ENCODE peak calls at places on chromosomes 3 and 15, in five cellular contexts. K is stomach, N is SJSA1, F is posterior cingulate gyrus, T is chondrocyte. P is an unnamed sample.

GRCh38 chr3:171328419-171329082 is 131.7 kb downstream of the TNIK start:
- DNase-seq in N (no peak), T (no peak), F (no peak), K (peak), P (peak)

GRCh38 chr3:13896473-13897154 is 16.7 kb upstream of the WNT7A start:
- DNase-seq in N (no peak), K (peak), F (peak), T (no peak), P (peak)

GRCh38 chr3:57582470-57583168 is 14.5 kb downstream of the ARF4 start:
- DNase-seq in N (no peak), K (no peak), F (no peak), T (no peak), P (no peak)

GRCh38 chr3:124995460-124995994 is 60.3 kb downstream of the HEG1 start:
- DNase-seq in N (no peak), K (peak), T (no peak), F (peak), P (peak)

GRCh38 chr15:54482251-54482650 is 504.0 kb downstream of the UNC13C start:
- DNase-seq in N (no peak), F (no peak), K (no peak), T (no peak), P (no peak)

GRCh38 chr15:36577082-36577481 is 2.3 kb upstream of the CDIN1 start:
- DNase-seq in T (no peak), K (no peak), N (no peak), F (no peak), P (no peak)

GRCh38 chr3:133548090-133548489 is 25.4 kb upstream of the CDV3 start:
- DNase-seq in T (no peak), K (no peak), N (no peak), F (no peak), P (peak)

GRCh38 chr15:39685999-39686613 is 96.5 kb downstream of the FSIP1 start:
- DNase-seq in K (no peak), T (no peak), F (no peak), N (no peak), P (peak)

GRCh38 chr3:178236555-178237277 is 299.5 kb upstream of the KCNMB2 start:
- DNase-seq in F (no peak), K (no peak), T (no peak), N (no peak), P (peak)

GRCh38 chr3:153066983-153067382 is 95.0 kb upstream of the RAP2B start:
- DNase-seq in F (no peak), K (no peak), T (no peak), N (no peak), P (no peak)

GRCh38 chr3:61681636-61682035 is 120.3 kb downstream of the PTPRG start:
- DNase-seq in T (no peak), F (no peak), K (no peak), N (no peak), P (no peak)

GRCh38 chr3:176479291-176479690 is 718.0 kb downstream of the TBL1XR1 start:
- DNase-seq in K (no peak), F (no peak), N (no peak), T (no peak), P (no peak)

GRCh38 chr3:157417247-157417646 is 19.4 kb upstream of the PTX3 start:
- DNase-seq in N (peak), F (no peak), K (no peak), T (no peak), P (peak)

GRCh38 chr15:35975941-35976340 is 430.0 kb upstream of the DPH6 start:
- DNase-seq in K (no peak), T (no peak), N (no peak), F (no peak), P (no peak)

GRCh38 chr3:71069797-71070196 is 513.7 kb downstream of the FOXP1 start:
- DNase-seq in T (no peak), F (peak), K (peak), N (peak), P (peak)

GRCh38 chr3:184050217-184050847 is 2.5 kb upstream of the HTR3C start:
- DNase-seq in K (peak), T (no peak), F (no peak), N (no peak), P (no peak)

GRCh38 chr15:40108855-40109735 is at the start of gene BMF:
- DNase-seq in F (peak), T (peak), K (peak), N (peak), P (peak)

GRCh38 chr3:85589145-85589544 is 630.4 kb downstream of the CADM2 start:
- DNase-seq in F (no peak), N (no peak), K (no peak), T (no peak), P (peak)

GRCh38 chr3:173397161-173398110 is at the start of gene NLGN1:
- DNase-seq in F (peak), K (peak), T (peak), N (no peak), P (peak)

GRCh38 chr15:70720228-70721016 is 42.9 kb downstream of the UACA start:
- DNase-seq in T (no peak), F (no peak), K (no peak), N (no peak), P (no peak)

GRCh38 chr3:2098398-2099027 is at the start of gene CNTN4:
- DNase-seq in F (peak), T (no peak), N (no peak), K (peak), P (no peak)

GRCh38 chr3:45224824-45225464 is 1.1 kb downstream of the TMEM158 start:
- DNase-seq in N (peak), K (peak), F (peak), T (no peak), P (peak)

GRCh38 chr3:57596495-57597239 is 477 bp downstream of the ARF4 start:
- DNase-seq in F (peak), T (peak), K (peak), N (peak), P (peak)

GRCh38 chr3:29516164-29516563 is 235.3 kb downstream of the RBMS3 start:
- DNase-seq in F (no peak), T (no peak), N (no peak), K (no peak), P (no peak)

GRCh38 chr15:28915041-28915810 is 29.5 kb downstream of the APBA2 start:
- DNase-seq in N (no peak), K (no peak), F (no peak), T (no peak), P (no peak)

GRCh38 chr3:157135671-157136396 is 24.1 kb downstream of the CCNL1 start:
- DNase-seq in T (no peak), F (no peak), K (no peak), N (no peak), P (peak)

GRCh38 chr3:70138606-70139005 is 139.1 kb downstream of the SAMMSON start:
- DNase-seq in K (no peak), T (no peak), F (no peak), N (no peak), P (no peak)

GRCh38 chr3:130748520-130748919 is 1.9 kb upstream of the PIK3R4 start:
- DNase-seq in N (no peak), T (no peak), F (no peak), K (no peak), P (no peak)

GRCh38 chr15:25715536-25716413 is 147.4 kb downstream of the ATP10A start:
- DNase-seq in K (no peak), T (peak), F (no peak), N (no peak), P (no peak)

GRCh38 chr3:149628957-149629670 is 28.7 kb downstream of the WWTR1 start:
- DNase-seq in N (no peak), K (no peak), T (no peak), F (no peak), P (peak)

GRCh38 chr15:48340111-48340510 is 8.9 kb downstream of the DUT start:
- DNase-seq in N (no peak), F (no peak), K (no peak), T (no peak), P (no peak)

P was measured in AG10803.